ENCODE peak calls at places on chromosomes 2 and 18, in four cellular contexts. E is HepG2, A is GM12878, G is K562. D is an unnamed sample.

GRCh38 chr2:61233581-61233980 is 71.6 kb downstream of the C2orf74 start:
- DNase-seq in E (no peak), A (no peak), G (no peak), D (no peak)

GRCh38 chr2:239866778-239867177 is 158.4 kb downstream of the NDUFA10 start:
- DNase-seq in E (no peak), A (no peak), G (no peak), D (no peak)

GRCh38 chr2:181810823-181811695 is 80.5 kb upstream of the ITPRID2 start:
- DNase-seq in E (peak), A (no peak), G (peak), D (no peak)

GRCh38 chr2:174607989-174608865 is 10.6 kb upstream of the WIPF1 start:
- DNase-seq in E (no peak), A (peak), G (no peak), D (no peak)

GRCh38 chr18:63161728-63162195 is 157.8 kb downstream of the BCL2 start:
- DNase-seq in E (peak), A (peak), G (peak), D (no peak)

GRCh38 chr2:115160523-115161521 is 718.4 kb downstream of the DPP10 start:
- DNase-seq in E (peak), A (no peak), G (no peak), D (peak)

GRCh38 chr18:54679318-54680149 is 88.5 kb downstream of the DYNAP start:
- DNase-seq in E (peak), A (peak), G (peak), D (no peak)

GRCh38 chr2:105455488-105455991 is 56.7 kb upstream of the FHL2 start:
- DNase-seq in E (peak), A (no peak), G (no peak), D (no peak)

GRCh38 chr2:97748397-97748796 is 35.0 kb downstream of the ZAP70 start:
- DNase-seq in E (peak), A (no peak), G (peak), D (peak)

GRCh38 chr2:119195001-119195400 is 28.6 kb upstream of the STEAP3 start:
- DNase-seq in E (no peak), A (no peak), G (no peak), D (no peak)

GRCh38 chr2:146850746-146851145 is 994.1 kb upstream of the ACVR2A start:
- DNase-seq in E (no peak), A (no peak), G (no peak), D (no peak)

GRCh38 chr2:168526641-168527040 is 70.6 kb downstream of the CERS6 start:
- DNase-seq in E (no peak), A (no peak), G (no peak), D (no peak)

GRCh38 chr2:127128508-127128907 is 21.6 kb upstream of the BIN1 start:
- DNase-seq in E (no peak), A (peak), G (no peak), D (peak)
- TF ChIP-seq CREB1 in E (no peak), A (no peak), G (no peak), D (peak)

GRCh38 chr2:71939588-71940535 is 207.8 kb downstream of the CYP26B1 start:
- DNase-seq in E (no peak), A (no peak), G (no peak), D (no peak)

GRCh38 chr2:71938659-71939587 is 208.7 kb downstream of the CYP26B1 start:
- DNase-seq in E (no peak), A (no peak), G (no peak), D (no peak)

GRCh38 chr2:71938108-71938507 is 209.6 kb downstream of the CYP26B1 start:
- DNase-seq in E (no peak), A (no peak), G (no peak), D (no peak)

GRCh38 chr2:71941731-71942575 is 205.7 kb downstream of the CYP26B1 start:
- DNase-seq in E (no peak), A (no peak), G (no peak), D (peak)

DNA sequence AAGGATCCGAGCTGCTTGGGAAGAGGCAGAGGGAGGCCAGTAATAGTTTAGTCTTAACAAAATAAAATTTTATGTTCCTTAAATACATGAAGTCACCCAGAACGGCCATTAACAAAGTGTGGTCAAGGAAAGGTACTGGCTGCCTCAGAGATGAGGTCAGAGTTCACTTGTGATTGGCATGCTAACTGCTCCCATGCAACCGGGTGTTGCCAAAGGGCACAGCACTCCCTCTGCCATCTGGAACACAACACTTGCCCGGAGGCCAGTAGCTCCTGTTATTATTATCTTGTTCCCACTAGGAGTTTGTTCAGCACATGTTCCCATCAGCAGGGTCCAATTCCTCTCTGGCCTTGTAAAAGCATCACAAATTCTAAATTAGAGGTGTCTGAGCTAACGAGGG is 207.0 kb downstream of the CYP26B1 start:
- DNase-seq in E (no peak), A (no peak), G (no peak), D (no peak)
- TF ChIP-seq SRF in E (no peak), A (no peak), G (no peak), D (no peak)

GRCh38 chr2:201930043-201930442 is 103.6 kb upstream of the FZD7 start:
- DNase-seq in E (no peak), A (no peak), G (no peak), D (no peak)

GRCh38 chr2:201932511-201932910 is 101.1 kb upstream of the FZD7 start:
- DNase-seq in E (no peak), A (no peak), G (no peak), D (no peak)

GRCh38 chr2:201930831-201931230 is 102.8 kb upstream of the FZD7 start:
- DNase-seq in E (no peak), A (no peak), G (no peak), D (no peak)

GRCh38 chr2:201931955-201932354 is 101.7 kb upstream of the FZD7 start:
- DNase-seq in E (no peak), A (no peak), G (no peak), D (no peak)

GRCh38 chr2:201931475-201931874 is 102.2 kb upstream of the FZD7 start:
- DNase-seq in E (no peak), A (no peak), G (no peak), D (no peak)
- TF ChIP-seq CREB1 in E (no peak), A (no peak), G (no peak), D (no peak)

GRCh38 chr2:233436191-233436581 is 81.9 kb downstream of the DGKD start:
- DNase-seq in E (no peak), A (no peak), G (no peak), D (no peak)

GRCh38 chr2:233435436-233436190 is 81.3 kb downstream of the DGKD start:
- DNase-seq in E (no peak), A (no peak), G (no peak), D (no peak)

GRCh38 chr2:233433029-233433428 is 78.7 kb downstream of the DGKD start:
- DNase-seq in E (no peak), A (no peak), G (no peak), D (no peak)

GRCh38 chr2:233433794-233434193 is 79.5 kb downstream of the DGKD start:
- DNase-seq in E (no peak), A (no peak), G (no peak), D (no peak)

DNA sequence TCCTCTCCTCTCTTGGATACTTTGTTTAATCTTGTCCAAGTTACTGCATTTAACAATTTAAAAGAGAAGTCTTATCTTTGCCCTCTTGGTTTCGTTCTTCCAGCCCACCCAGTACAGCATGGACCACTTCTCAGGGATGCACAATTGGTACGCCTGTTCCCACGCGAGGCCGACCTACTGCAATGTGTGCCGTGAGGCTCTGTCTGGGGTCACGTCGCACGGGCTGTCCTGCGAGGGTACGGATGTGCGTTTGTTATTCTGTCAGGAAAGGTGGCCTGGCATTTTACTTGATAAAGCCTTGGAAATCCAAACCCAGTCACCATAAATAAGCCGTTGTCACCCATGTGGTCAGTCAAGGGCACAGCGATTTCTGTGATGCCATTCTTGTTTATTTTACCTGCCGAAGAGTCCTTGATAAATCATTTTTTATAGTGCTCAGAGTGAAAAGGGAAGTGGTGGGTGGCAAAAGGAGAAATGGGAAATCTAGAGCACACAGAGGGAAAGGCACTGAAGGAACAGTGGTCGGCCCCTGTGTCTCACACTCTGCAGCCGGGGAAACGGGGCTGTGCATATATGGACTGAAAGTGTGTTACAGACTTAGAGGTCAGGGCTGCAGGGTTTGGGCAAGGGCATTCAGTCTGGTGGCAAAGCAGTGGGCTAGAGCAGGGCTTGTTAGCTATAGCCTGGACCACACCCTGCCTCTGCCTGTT is 80.5 kb downstream of the DGKD start:
- DNase-seq in E (no peak), A (no peak), G (no peak), D (no peak)
- TF ChIP-seq SRF in E (no peak), A (no peak), G (no peak), D (no peak)

DNA sequence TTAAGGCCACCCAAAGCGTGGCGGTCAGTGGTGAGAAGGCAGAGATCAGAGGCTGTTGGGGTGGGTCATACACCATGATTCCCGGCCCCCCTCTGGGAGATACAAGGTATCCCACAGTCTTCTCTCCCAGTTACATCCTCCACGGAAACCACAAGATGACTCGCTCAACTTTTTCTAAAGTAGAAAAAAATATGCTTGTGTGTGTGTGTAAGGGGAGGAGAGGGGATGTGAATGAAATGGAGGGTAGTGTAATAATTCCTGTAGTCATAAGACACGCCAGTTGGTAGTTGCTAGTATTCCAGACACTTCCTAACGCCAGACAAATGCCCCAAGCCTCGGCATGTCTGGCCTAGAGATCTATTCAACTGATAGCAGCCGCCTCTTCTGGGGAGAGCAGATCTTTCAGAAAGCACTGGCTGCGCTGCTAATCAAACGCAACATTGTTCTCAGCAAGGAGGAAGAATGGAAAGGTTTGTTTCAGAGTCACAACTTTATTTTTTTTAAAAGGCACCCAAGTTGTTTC is 143.5 kb downstream of the TGIF1 start:
- DNase-seq in E (no peak), A (no peak), G (peak), D (no peak)
- TF ChIP-seq CREB1 in E (no peak), A (no peak), G (no peak), D (no peak)

DNA sequence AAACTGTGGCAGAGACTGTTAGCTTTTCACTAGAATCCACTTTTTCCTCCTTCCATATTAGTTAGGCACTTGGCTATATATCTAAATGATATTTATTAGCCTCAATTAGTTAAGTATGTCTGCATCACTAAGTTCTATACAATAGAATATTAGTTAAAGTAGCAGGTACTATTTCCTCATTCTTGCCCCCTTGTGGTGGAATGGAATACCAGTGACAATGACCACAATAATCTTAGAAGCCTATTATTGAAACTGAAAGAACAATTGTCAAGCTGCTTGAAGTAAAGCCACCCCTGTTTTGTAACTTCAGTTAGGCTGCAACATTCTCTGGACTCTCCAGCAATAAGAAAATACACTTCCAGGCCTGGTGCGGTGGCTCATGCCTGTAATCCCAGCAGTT is 476.3 kb upstream of the VWC2L start:
- DNase-seq in E (peak), A (peak), G (no peak), D (no peak)
- TF ChIP-seq SRF in E (no peak), A (no peak), G (no peak), D (no peak)

GRCh38 chr2:206989306-206989705 is 50.0 kb downstream of the CPO start:
- DNase-seq in E (peak), A (no peak), G (peak), D (peak)
- TF ChIP-seq CREB1 in E (no peak), A (no peak), G (no peak), D (no peak)

GRCh38 chr2:64679673-64680425 is 26.1 kb upstream of the SERTAD2 start:
- DNase-seq in E (no peak), A (no peak), G (no peak), D (no peak)
- TF ChIP-seq SRF in E (no peak), A (no peak), G (no peak), D (no peak)

GRCh38 chr2:218392891-218393462 is 6.7 kb upstream of the CTDSP1 start:
- DNase-seq in E (no peak), A (no peak), G (no peak), D (no peak)
- TF ChIP-seq CREB1 in E (no peak), A (no peak), G (no peak), D (no peak)

GRCh38 chr2:214436470-214436869 is 25.6 kb downstream of the VWC2L start:
- DNase-seq in E (no peak), A (no peak), G (no peak), D (no peak)
- TF ChIP-seq SRF in E (no peak), A (no peak), G (no peak), D (no peak)